ENCODE peak calls at places on chromosomes 12 and 14, in four cellular contexts. Q is SK-N-SH, F is GM12878, N is K562. Y is an unnamed sample.
A peak's percentile ranks its signal among the peaks of the same experiment; 100 is the strongest.

GRCh38 chr12:13692332-13692731 is 289.1 kb downstream of the GRIN2B start:
- DNase-seq in Q (no peak), F (no peak), N (no peak), Y (no peak)

GRCh38 chr12:124537525-124538193 is 29.8 kb downstream of the NCOR2 start:
- DNase-seq in Q (peak; percentile 82), F (no peak), N (no peak), Y (no peak)

GRCh38 chr14:97095269-97095668 is 298.1 kb downstream of the VRK1 start:
- DNase-seq in Q (no peak), F (no peak), N (no peak), Y (no peak)

GRCh38 chr14:33052899-33053400 is 114.3 kb downstream of the NPAS3 start:
- DNase-seq in Q (no peak), F (no peak), N (no peak), Y (no peak)

GRCh38 chr14:54637829-54638446 is 71.0 kb downstream of the SAMD4A start:
- DNase-seq in Q (no peak), F (no peak), N (no peak), Y (no peak)

GRCh38 chr14:24430682-24431568 is 1.2 kb downstream of the KHNYN start:
- DNase-seq in Q (no peak), F (no peak), N (peak; percentile 29), Y (no peak)

GRCh38 chr12:128971802-128972201 is 118.5 kb downstream of the GLT1D1 start:
- DNase-seq in Q (no peak), F (no peak), N (no peak), Y (no peak)

GRCh38 chr12:89451876-89452275 is 72.7 kb downstream of the GALNT4 start:
- DNase-seq in Q (no peak), F (no peak), N (no peak), Y (peak; percentile 50)

GRCh38 chr14:88422919-88423318 is 37.5 kb downstream of the SPATA7 start:
- DNase-seq in Q (no peak), F (no peak), N (no peak), Y (no peak)

GRCh38 chr12:65474831-65475230 is 196.3 kb downstream of the MSRB3 start:
- DNase-seq in Q (no peak), F (no peak), N (no peak), Y (no peak)

GRCh38 chr12:94082690-94083089 is 65.7 kb upstream of the PLXNC1 start:
- DNase-seq in Q (no peak), F (no peak), N (no peak), Y (no peak)

GRCh38 chr12:121499929-121500793 is 80.7 kb downstream of the KDM2B start:
- DNase-seq in Q (peak; percentile 90), F (no peak), N (peak; percentile 89), Y (peak; percentile 88)

GRCh38 chr14:72262771-72263170 is 330.5 kb downstream of the RGS6 start:
- DNase-seq in Q (no peak), F (no peak), N (no peak), Y (no peak)

GRCh38 chr14:72256055-72256454 is 323.8 kb downstream of the RGS6 start:
- DNase-seq in Q (no peak), F (no peak), N (no peak), Y (no peak)

GRCh38 chr14:72261068-72261467 is 328.8 kb downstream of the RGS6 start:
- DNase-seq in Q (no peak), F (no peak), N (no peak), Y (no peak)
- TF ChIP-seq NRF1 in Q (no peak), F (no peak), N (no peak), Y (no peak)

GRCh38 chr12:109679716-109680520 is 33.7 kb upstream of the FAM222A start:
- DNase-seq in Q (no peak), F (no peak), N (no peak), Y (no peak)

GRCh38 chr12:109675411-109675810 is 38.2 kb upstream of the FAM222A start:
- DNase-seq in Q (no peak), F (no peak), N (no peak), Y (no peak)

GRCh38 chr12:109680521-109681030 is 33.0 kb upstream of the FAM222A start:
- DNase-seq in Q (no peak), F (no peak), N (no peak), Y (no peak)

GRCh38 chr12:109677323-109677722 is 36.3 kb upstream of the FAM222A start:
- DNase-seq in Q (no peak), F (no peak), N (no peak), Y (no peak)

GRCh38 chr12:109678732-109679131 is 34.9 kb upstream of the FAM222A start:
- DNase-seq in Q (peak; percentile 34), F (no peak), N (no peak), Y (no peak)
- TF ChIP-seq NRF1 in Q (no peak), F (no peak), N (no peak), Y (no peak)

DNA sequence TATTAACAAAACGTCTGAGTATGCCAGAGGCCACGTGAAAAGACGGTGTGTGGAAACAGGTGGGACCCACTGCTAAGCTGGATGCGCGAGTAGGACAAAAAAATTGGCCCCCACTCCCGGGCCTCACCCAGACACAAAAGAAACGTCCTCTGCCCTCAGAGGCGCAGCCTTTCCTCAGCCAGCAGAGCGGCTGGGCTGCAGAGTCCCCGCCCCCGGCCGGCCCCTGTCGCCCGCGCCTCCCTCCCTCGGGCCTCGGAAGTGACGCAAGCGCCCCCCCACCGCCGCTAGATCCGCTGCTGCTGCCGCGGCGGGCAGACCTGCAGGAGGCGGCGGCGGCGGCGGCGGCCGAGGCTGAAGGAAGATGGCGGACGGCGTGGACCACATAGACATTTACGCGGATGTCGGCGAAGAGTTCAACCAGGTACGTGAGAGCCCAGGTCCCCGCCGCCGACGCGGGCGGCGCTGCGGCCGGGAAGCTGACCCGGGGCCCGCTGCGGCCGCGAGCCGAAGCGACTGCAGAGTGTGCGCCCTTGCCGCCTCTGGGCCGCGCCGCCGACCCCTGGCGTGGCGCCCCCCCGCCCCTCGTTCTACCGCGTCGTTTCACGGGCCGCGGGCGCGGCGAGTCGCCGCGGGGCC is at the start of gene CPSF6:
- DNase-seq in Q (peak; percentile 97), F (peak; percentile 62), N (peak; percentile 94), Y (peak; percentile 95)
- TF ChIP-seq NRF1 in Q (no peak), F (no peak), N (peak; percentile 74), Y (no peak)

DNA sequence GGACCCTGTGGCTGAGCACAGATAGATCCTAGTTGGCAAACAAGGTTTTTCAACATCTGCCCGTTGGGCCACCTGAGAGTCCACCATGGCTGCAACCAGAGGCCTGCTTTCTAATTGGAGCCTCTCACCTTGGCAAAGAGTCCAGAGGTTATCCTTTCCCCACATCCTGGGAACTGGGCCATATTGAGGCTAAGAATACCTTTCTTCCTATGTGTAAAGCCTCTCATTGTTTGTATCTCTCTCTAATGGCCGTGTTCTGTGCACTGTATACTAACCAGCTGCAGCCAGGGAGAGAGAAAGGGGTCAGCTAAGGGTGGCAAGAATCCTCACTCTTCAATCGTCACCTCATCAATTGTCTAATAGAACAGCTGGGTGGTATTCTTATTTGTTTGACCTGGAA is 79.1 kb upstream of the ST8SIA1 start:
- DNase-seq in Q (no peak), F (no peak), N (no peak), Y (no peak)
- TF ChIP-seq NRF1 in Q (no peak), F (no peak), N (no peak), Y (no peak)

GRCh38 chr12:57592551-57593165 is 1.7 kb downstream of the PIP4K2C start:
- DNase-seq in Q (no peak), F (no peak), N (no peak), Y (no peak)

GRCh38 chr12:57590892-57591566 is at the start of gene PIP4K2C:
- DNase-seq in Q (peak; percentile 90), F (peak; percentile 44), N (peak; percentile 94), Y (peak; percentile 81)

GRCh38 chr12:57590536-57590891 is 478 bp upstream of the PIP4K2C start:
- DNase-seq in Q (no peak), F (no peak), N (no peak), Y (no peak)

GRCh38 chr12:57593187-57593586 is 2.2 kb downstream of the PIP4K2C start:
- DNase-seq in Q (no peak), F (no peak), N (no peak), Y (no peak)

GRCh38 chr12:57591567-57592325 is 754 bp downstream of the PIP4K2C start:
- DNase-seq in Q (peak; percentile 72), F (no peak), N (peak; percentile 54), Y (peak; percentile 47)
- TF ChIP-seq NRF1 in Q (no peak), F (no peak), N (no peak), Y (no peak)

DNA sequence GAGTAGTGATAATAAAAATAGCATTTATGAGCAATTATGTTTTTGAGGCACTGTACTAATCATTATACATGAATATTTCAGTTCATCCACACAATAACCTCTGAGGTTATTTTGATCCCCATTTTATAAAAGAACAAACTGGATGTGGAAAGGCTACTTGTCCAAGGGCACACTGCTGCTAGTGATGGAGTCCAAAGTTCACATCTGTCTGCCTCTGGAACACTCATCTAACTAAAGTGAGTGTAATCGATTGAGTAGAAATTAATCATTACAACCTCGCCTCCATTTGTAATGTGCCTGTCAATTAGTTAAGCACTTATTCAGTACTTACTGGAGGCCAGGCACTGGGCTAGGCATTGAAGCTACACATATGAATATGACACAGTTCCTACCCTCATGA is 55.4 kb downstream of the TMEM260 start:
- DNase-seq in Q (no peak), F (no peak), N (no peak), Y (no peak)
- TF ChIP-seq NRF1 in Q (no peak), F (no peak), N (no peak), Y (no peak)

DNA sequence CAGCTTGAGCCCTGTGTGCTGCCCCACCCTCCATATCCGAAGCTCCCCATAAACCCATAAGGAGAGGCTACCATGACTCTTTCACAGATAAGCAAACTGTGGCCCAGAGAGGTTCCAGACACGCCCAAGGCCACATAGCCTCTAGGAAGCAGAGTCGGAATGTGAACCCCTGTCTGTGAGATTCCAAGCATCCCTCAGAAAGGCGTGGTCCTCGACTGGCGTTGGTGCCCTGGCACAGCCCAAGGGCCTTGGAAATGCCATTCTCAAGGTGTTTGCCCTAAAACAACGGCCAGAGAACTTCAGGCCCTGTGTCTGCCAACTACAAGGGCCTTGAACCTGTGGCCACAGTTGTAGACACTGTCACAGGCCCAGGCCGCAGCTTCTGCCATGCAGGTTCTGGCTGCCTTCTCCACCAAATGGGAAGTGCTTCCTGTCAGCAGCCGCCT is 8.5 kb upstream of the DIO3 start:
- DNase-seq in Q (no peak), F (no peak), N (no peak), Y (no peak)
- TF ChIP-seq NRF1 in Q (no peak), F (no peak), N (no peak), Y (no peak)

GRCh38 chr12:112169966-112170365 is 44.6 kb downstream of the TRAFD1 start:
- DNase-seq in Q (no peak), F (no peak), N (no peak), Y (no peak)

GRCh38 chr12:112168561-112168971 is 43.2 kb downstream of the TRAFD1 start:
- DNase-seq in Q (no peak), F (no peak), N (no peak), Y (no peak)

GRCh38 chr12:112167728-112168525 is 42.6 kb downstream of the TRAFD1 start:
- DNase-seq in Q (no peak), F (no peak), N (no peak), Y (no peak)

GRCh38 chr12:112170376-112170775 is 45.0 kb downstream of the TRAFD1 start:
- DNase-seq in Q (peak; percentile 58), F (no peak), N (peak; percentile 80), Y (no peak)

GRCh38 chr12:112169086-112169872 is 43.9 kb downstream of the TRAFD1 start:
- DNase-seq in Q (no peak), F (no peak), N (no peak), Y (no peak)
- TF ChIP-seq NRF1 in Q (no peak), F (no peak), N (no peak), Y (no peak)

GRCh38 chr12:51056242-51056641 is 8.1 kb downstream of the LETMD1 start:
- DNase-seq in Q (no peak), F (no peak), N (no peak), Y (no peak)
- TF ChIP-seq NRF1 in Q (no peak), F (no peak), N (no peak), Y (no peak)